ENCODE peak calls at places on chromosomes 4 and X, in five cellular contexts. One of them, this sample, is unnamed. For H3K4me1, the result is how much of the 10 kb centered on the place peaks cover.

GRCh38 chr4:101355767-101356702 is 8.7 kb upstream of the PPP3CA start:
- DNase-seq in ovary: no peak
- DNase-seq in IMR-90: peak
- DNase-seq in GM12878: no peak
- DNase-seq in A549: peak
- DNase-seq in this sample: no peak

GRCh38 chr4:137124278-137124932 is 407.9 kb downstream of the PCDH18 start:
- DNase-seq in A549: peak
- DNase-seq in ovary: no peak
- DNase-seq in GM12878: peak
- DNase-seq in IMR-90: peak
- DNase-seq in this sample: no peak

GRCh38 chr4:119543187-119543586 is 85.4 kb downstream of the PDE5A start:
- DNase-seq in IMR-90: no peak
- DNase-seq in A549: no peak
- DNase-seq in GM12878: no peak
- DNase-seq in ovary: no peak
- DNase-seq in this sample: no peak

GRCh38 chr4:8548731-8549351 is 31.4 kb upstream of the GPR78 start:
- DNase-seq in IMR-90: no peak
- DNase-seq in GM12878: no peak
- DNase-seq in A549: no peak
- DNase-seq in ovary: peak
- DNase-seq in this sample: no peak

GRCh38 chrX:27186671-27187070 is 276.5 kb downstream of the PPP4R3C start:
- DNase-seq in ovary: no peak
- DNase-seq in A549: no peak
- DNase-seq in GM12878: peak
- DNase-seq in IMR-90: peak
- DNase-seq in this sample: peak

GRCh38 chr4:73012673-73013072 is 56.8 kb downstream of the COX18 start:
- DNase-seq in GM12878: no peak
- DNase-seq in ovary: no peak
- DNase-seq in A549: no peak
- DNase-seq in IMR-90: no peak
- DNase-seq in this sample: no peak

GRCh38 chrX:9681422-9681821 is 84.2 kb downstream of the GPR143 start:
- DNase-seq in ovary: no peak
- DNase-seq in A549: no peak
- DNase-seq in IMR-90: peak
- DNase-seq in GM12878: no peak
- DNase-seq in this sample: no peak

GRCh38 chr4:16195209-16195608 is 31.1 kb downstream of the TAPT1 start:
- DNase-seq in A549: no peak
- DNase-seq in ovary: no peak
- DNase-seq in GM12878: no peak
- DNase-seq in IMR-90: no peak
- DNase-seq in this sample: no peak

GRCh38 chr4:28481565-28481964 is 1620.9 kb downstream of the STIM2 start:
- DNase-seq in IMR-90: no peak
- DNase-seq in ovary: no peak
- DNase-seq in GM12878: no peak
- DNase-seq in A549: no peak
- DNase-seq in this sample: no peak

GRCh38 chrX:153946910-153947769 is 2.7 kb upstream of the RENBP start:
- DNase-seq in A549: peak
- DNase-seq in IMR-90: peak
- DNase-seq in ovary: peak
- DNase-seq in GM12878: no peak
- DNase-seq in this sample: peak

GRCh38 chrX:357035-357692 is 29.5 kb downstream of the PPP2R3B start:
- DNase-seq in IMR-90: no peak
- DNase-seq in ovary: no peak
- DNase-seq in GM12878: no peak
- DNase-seq in A549: no peak
- DNase-seq in this sample: no peak

GRCh38 chrX:25158635-25159034 is 142.9 kb upstream of the ARX start:
- DNase-seq in IMR-90: no peak
- DNase-seq in GM12878: no peak
- DNase-seq in A549: no peak
- DNase-seq in ovary: no peak
- DNase-seq in this sample: no peak

GRCh38 chrX:68018248-68019203 is 414.8 kb downstream of the OPHN1 start:
- DNase-seq in ovary: no peak
- DNase-seq in IMR-90: peak
- DNase-seq in A549: no peak
- DNase-seq in GM12878: no peak
- DNase-seq in this sample: peak

GRCh38 chr4:147011386-147011785 is 65.7 kb upstream of the TTC29 start:
- DNase-seq in ovary: no peak
- DNase-seq in GM12878: no peak
- DNase-seq in A549: no peak
- DNase-seq in IMR-90: no peak
- DNase-seq in this sample: no peak

GRCh38 chr4:149999485-150000074 is 78.7 kb upstream of the DCLK2 start:
- DNase-seq in A549: peak
- DNase-seq in GM12878: no peak
- DNase-seq in IMR-90: peak
- DNase-seq in ovary: no peak
- DNase-seq in this sample: peak

GRCh38 chrX:103488332-103488731 is 31.0 kb downstream of the RAB40A start:
- DNase-seq in GM12878: no peak
- DNase-seq in IMR-90: no peak
- DNase-seq in A549: peak
- DNase-seq in ovary: no peak
- DNase-seq in this sample: no peak

GRCh38 chrX:129876734-129877395 is 29.1 kb upstream of the UTP14A start:
- DNase-seq in A549: peak
- DNase-seq in ovary: no peak
- DNase-seq in IMR-90: peak
- DNase-seq in GM12878: no peak
- DNase-seq in this sample: no peak

GRCh38 chrX:112083624-112084326 is 1.2 kb upstream of the TRPC5 start:
- DNase-seq in GM12878: no peak
- DNase-seq in ovary: no peak
- DNase-seq in A549: no peak
- DNase-seq in IMR-90: no peak
- DNase-seq in this sample: no peak

GRCh38 chrX:150038356-150038755 is 100.1 kb upstream of the EOLA2 start:
- DNase-seq in GM12878: no peak
- DNase-seq in ovary: no peak
- DNase-seq in A549: no peak
- DNase-seq in IMR-90: no peak
- DNase-seq in this sample: no peak

GRCh38 chrX:118560380-118560932 is 64.8 kb downstream of the DOCK11 start:
- DNase-seq in A549: no peak
- DNase-seq in ovary: no peak
- DNase-seq in IMR-90: no peak
- DNase-seq in GM12878: no peak
- DNase-seq in this sample: no peak

GRCh38 chr4:15847746-15848145 is 69.6 kb downstream of the CD38 start:
- DNase-seq in IMR-90: no peak
- DNase-seq in A549: no peak
- DNase-seq in GM12878: no peak
- DNase-seq in ovary: no peak
- DNase-seq in this sample: no peak

GRCh38 chrX:103220511-103221406 is 5.9 kb downstream of the BEX4 start:
- DNase-seq in A549: no peak
- DNase-seq in ovary: no peak
- DNase-seq in IMR-90: no peak
- DNase-seq in GM12878: no peak
- DNase-seq in this sample: no peak

GRCh38 chr4:137274404-137274803 is 257.9 kb downstream of the PCDH18 start:
- DNase-seq in GM12878: no peak
- DNase-seq in ovary: no peak
- DNase-seq in IMR-90: peak
- DNase-seq in A549: no peak
- DNase-seq in this sample: no peak

GRCh38 chr4:175246941-175247340 is 328.8 kb downstream of the ADAM29 start:
- DNase-seq in IMR-90: peak
- DNase-seq in A549: no peak
- DNase-seq in ovary: no peak
- DNase-seq in GM12878: no peak
- DNase-seq in this sample: no peak

GRCh38 chrX:152136312-152136711 is 2.1 kb downstream of the MAGEA10 start:
- DNase-seq in ovary: no peak
- DNase-seq in A549: no peak
- DNase-seq in IMR-90: no peak
- DNase-seq in GM12878: no peak
- DNase-seq in this sample: no peak

GRCh38 chr4:86359944-86360478 is at the start of gene MAPK10:
- DNase-seq in A549: no peak
- DNase-seq in IMR-90: peak
- DNase-seq in GM12878: peak
- DNase-seq in ovary: peak
- DNase-seq in this sample: peak
- H3K4me3 ChIP-seq in A549: no peak
- H3K4me3 ChIP-seq in IMR-90: peak
- H3K4me3 ChIP-seq in GM12878: no peak
- H3K4me3 ChIP-seq in ovary: peak
- H3K4me3 ChIP-seq in this sample: peak

DNA sequence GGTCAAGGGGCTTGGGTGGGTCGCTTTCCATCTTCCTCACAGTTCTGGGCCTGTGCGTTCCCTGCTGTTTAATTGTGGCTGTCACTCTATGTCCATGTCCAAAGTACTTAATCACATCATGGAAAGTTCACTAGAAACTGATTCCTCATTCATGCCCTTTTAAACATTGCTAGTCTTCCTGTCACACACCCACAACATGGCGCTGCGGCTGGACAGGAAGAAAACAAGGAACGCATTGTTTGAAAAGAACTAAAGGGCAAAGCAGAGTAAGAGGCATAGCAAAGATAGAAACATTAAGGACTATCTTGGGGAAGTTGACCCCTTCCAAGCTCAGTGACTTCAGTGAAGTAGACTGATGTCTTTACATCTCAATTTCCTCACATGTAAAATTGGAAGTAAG is 18.4 kb downstream of the PNPLA4 start:
- DNase-seq in A549: no peak
- DNase-seq in ovary: no peak
- DNase-seq in GM12878: no peak
- DNase-seq in IMR-90: no peak
- DNase-seq in this sample: no peak
- TF ChIP-seq POLR2A in A549: no peak
- TF ChIP-seq POLR2A in ovary: no peak
- TF ChIP-seq POLR2A in GM12878: no peak
- TF ChIP-seq POLR2A in IMR-90: no peak
- TF ChIP-seq POLR2A in this sample: no peak

GRCh38 chr4:152106781-152107321 is 346.0 kb upstream of the GATB start:
- DNase-seq in A549: no peak
- DNase-seq in ovary: peak
- DNase-seq in IMR-90: no peak
- DNase-seq in GM12878: no peak
- DNase-seq in this sample: peak
- H3K4me1 ChIP-seq in A549: under half
- H3K4me1 ChIP-seq in ovary: under half
- H3K4me1 ChIP-seq in IMR-90: under half
- H3K4me1 ChIP-seq in GM12878: under half
- H3K4me1 ChIP-seq in this sample: under half

GRCh38 chr4:56469489-56470210 is 2.2 kb downstream of the SRP72 start:
- DNase-seq in ovary: no peak
- DNase-seq in A549: no peak
- DNase-seq in GM12878: no peak
- DNase-seq in IMR-90: no peak
- DNase-seq in this sample: no peak
- H3K4me3 ChIP-seq in ovary: no peak
- H3K4me3 ChIP-seq in A549: no peak
- H3K4me3 ChIP-seq in GM12878: peak
- H3K4me3 ChIP-seq in IMR-90: no peak
- H3K4me3 ChIP-seq in this sample: no peak

DNA sequence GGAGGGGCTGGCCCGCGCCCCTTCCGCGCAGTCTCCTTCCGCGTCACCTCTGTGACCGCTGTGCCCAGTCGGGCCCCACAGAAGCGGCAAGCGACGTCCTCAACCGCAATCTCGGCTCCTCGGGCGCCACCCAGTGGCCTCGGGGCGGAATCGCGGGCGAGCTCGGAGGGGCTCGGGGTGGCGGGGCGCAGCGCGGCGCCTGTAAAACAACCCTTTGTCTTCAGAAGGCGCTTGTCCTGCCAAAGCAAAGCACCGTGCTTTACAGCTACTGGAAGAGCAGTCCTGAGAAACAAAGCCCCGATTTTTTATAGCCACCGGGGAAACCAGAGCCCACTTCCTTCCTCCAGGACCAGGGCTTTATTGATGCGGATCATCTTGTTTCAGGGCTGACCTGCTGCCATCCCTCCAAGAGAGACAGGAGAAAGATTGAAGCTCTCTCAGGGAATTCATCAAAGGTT is 37.3 kb upstream of the CDKN2AIP start:
- DNase-seq in ovary: peak
- DNase-seq in A549: peak
- DNase-seq in IMR-90: peak
- DNase-seq in GM12878: peak
- DNase-seq in this sample: peak
- TF ChIP-seq POLR2A in ovary: no peak
- TF ChIP-seq POLR2A in A549: no peak
- TF ChIP-seq POLR2A in IMR-90: no peak
- TF ChIP-seq POLR2A in GM12878: no peak
- TF ChIP-seq POLR2A in this sample: no peak

DNA sequence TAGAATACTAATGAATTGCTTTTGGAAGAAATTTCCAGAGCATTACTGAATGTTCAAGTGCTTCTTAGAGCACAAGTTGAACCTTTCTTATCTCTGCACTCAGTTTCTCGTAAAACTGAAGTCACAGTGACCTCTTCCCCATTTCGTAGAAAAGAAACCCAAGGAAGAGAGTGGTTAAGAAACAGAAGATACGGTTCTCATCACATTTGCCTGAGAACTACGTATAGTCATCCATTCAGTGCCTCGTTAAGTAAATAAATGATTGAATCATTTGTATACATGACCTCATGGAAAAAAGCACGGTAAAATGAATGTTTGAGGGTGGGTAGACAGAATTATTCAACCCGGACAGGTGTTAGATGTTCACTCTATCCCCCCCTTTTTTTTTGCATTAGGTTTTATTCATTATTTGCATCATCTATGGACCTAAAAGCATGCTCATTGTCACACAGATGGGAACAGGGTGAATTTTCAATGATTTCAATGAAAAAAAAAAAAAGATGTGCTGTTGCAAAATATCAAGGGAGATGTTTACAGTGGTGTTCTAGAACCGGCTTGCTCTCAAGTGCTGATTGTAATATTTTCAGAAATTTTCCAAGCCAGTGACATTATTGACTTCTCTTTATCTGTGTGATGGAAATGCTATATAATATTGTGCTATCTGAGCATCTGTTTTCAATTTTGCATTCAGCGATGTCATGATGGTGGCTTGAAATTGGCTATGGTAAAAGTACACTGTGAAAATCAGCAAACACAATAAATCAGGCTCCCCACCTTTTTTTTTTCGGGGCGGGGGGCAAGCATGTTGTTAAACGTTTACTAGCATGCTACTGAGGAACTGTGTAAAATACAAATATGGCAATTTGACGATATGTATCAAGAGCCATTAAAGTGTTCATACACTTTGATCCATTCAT is 4.3 kb downstream of the RHOH start:
- DNase-seq in A549: no peak
- DNase-seq in GM12878: no peak
- DNase-seq in ovary: no peak
- DNase-seq in IMR-90: peak
- DNase-seq in this sample: no peak
- H3K4me1 ChIP-seq in A549: under half
- H3K4me1 ChIP-seq in GM12878: under half
- H3K4me1 ChIP-seq in ovary: under half
- H3K4me1 ChIP-seq in IMR-90: under half
- H3K4me1 ChIP-seq in this sample: under half